ENCODE peak calls at places on chromosomes 11 and 22, in ten cellular contexts. One of them, this sample, is unnamed.

GRCh38 chr22:48376936-48377335 is 1450.7 kb downstream of the BRD1 start:
- DNase-seq in NB4: no peak
- DNase-seq in stimulated activated CD8-positive, alpha-beta memory T cell treated with anti-CD3 and anti-CD28 coated beads, Interleukin-7, amount 100 ng/mL, for 1 hour: no peak
- DNase-seq in AG08396: no peak
- DNase-seq in AG09319: no peak
- DNase-seq in NCI-H1417: no peak
- DNase-seq in ovary: no peak
- DNase-seq in GDM1: no peak
- DNase-seq in effector memory CD8-positive, alpha-beta T cell: no peak
- DNase-seq in esophagus squamous epithelium: no peak
- DNase-seq in this sample: no peak

GRCh38 chr11:58616594-58616993 is 5.9 kb upstream of the CNTF start:
- DNase-seq in NB4: no peak
- DNase-seq in stimulated activated CD8-positive, alpha-beta memory T cell treated with anti-CD3 and anti-CD28 coated beads, Interleukin-7, amount 100 ng/mL, for 1 hour: no peak
- DNase-seq in AG08396: peak; percentile 69
- DNase-seq in AG09319: peak; percentile 67
- DNase-seq in NCI-H1417: no peak
- DNase-seq in ovary: peak; percentile 60
- DNase-seq in GDM1: no peak
- DNase-seq in effector memory CD8-positive, alpha-beta T cell: no peak
- DNase-seq in esophagus squamous epithelium: no peak
- DNase-seq in this sample: no peak

GRCh38 chr22:28669388-28669787 is 10.3 kb downstream of the TTC28 start:
- DNase-seq in NB4: no peak
- DNase-seq in stimulated activated CD8-positive, alpha-beta memory T cell treated with anti-CD3 and anti-CD28 coated beads, Interleukin-7, amount 100 ng/mL, for 1 hour: no peak
- DNase-seq in AG08396: no peak
- DNase-seq in AG09319: no peak
- DNase-seq in NCI-H1417: no peak
- DNase-seq in ovary: no peak
- DNase-seq in GDM1: no peak
- DNase-seq in effector memory CD8-positive, alpha-beta T cell: no peak
- DNase-seq in esophagus squamous epithelium: no peak
- DNase-seq in this sample: no peak

GRCh38 chr22:48490513-48491411 is 1336.9 kb downstream of the BRD1 start:
- DNase-seq in NB4: no peak
- DNase-seq in stimulated activated CD8-positive, alpha-beta memory T cell treated with anti-CD3 and anti-CD28 coated beads, Interleukin-7, amount 100 ng/mL, for 1 hour: no peak
- DNase-seq in AG08396: no peak
- DNase-seq in AG09319: no peak
- DNase-seq in NCI-H1417: no peak
- DNase-seq in ovary: no peak
- DNase-seq in GDM1: no peak
- DNase-seq in effector memory CD8-positive, alpha-beta T cell: no peak
- DNase-seq in esophagus squamous epithelium: no peak
- DNase-seq in this sample: peak; percentile 34

GRCh38 chr11:66020618-66021357 is 5.5 kb downstream of the CATSPER1 start:
- DNase-seq in NB4: peak; percentile 94
- DNase-seq in stimulated activated CD8-positive, alpha-beta memory T cell treated with anti-CD3 and anti-CD28 coated beads, Interleukin-7, amount 100 ng/mL, for 1 hour: peak; percentile 16
- DNase-seq in AG08396: peak; percentile 90
- DNase-seq in AG09319: no peak
- DNase-seq in NCI-H1417: no peak
- DNase-seq in ovary: no peak
- DNase-seq in GDM1: peak; percentile 52
- DNase-seq in effector memory CD8-positive, alpha-beta T cell: no peak
- DNase-seq in esophagus squamous epithelium: no peak
- DNase-seq in this sample: no peak

GRCh38 chr11:115659061-115659963 is 155.1 kb upstream of the CADM1 start:
- DNase-seq in NB4: no peak
- DNase-seq in stimulated activated CD8-positive, alpha-beta memory T cell treated with anti-CD3 and anti-CD28 coated beads, Interleukin-7, amount 100 ng/mL, for 1 hour: no peak
- DNase-seq in AG08396: peak; percentile 57
- DNase-seq in AG09319: no peak
- DNase-seq in NCI-H1417: peak; percentile 95
- DNase-seq in ovary: peak; percentile 25
- DNase-seq in GDM1: no peak
- DNase-seq in effector memory CD8-positive, alpha-beta T cell: no peak
- DNase-seq in esophagus squamous epithelium: no peak
- DNase-seq in this sample: peak; percentile 51

GRCh38 chr22:22746963-22747933 is 102.8 kb downstream of the GGTLC2 start:
- DNase-seq in NB4: no peak
- DNase-seq in stimulated activated CD8-positive, alpha-beta memory T cell treated with anti-CD3 and anti-CD28 coated beads, Interleukin-7, amount 100 ng/mL, for 1 hour: no peak
- DNase-seq in AG08396: no peak
- DNase-seq in AG09319: no peak
- DNase-seq in NCI-H1417: no peak
- DNase-seq in ovary: no peak
- DNase-seq in GDM1: no peak
- DNase-seq in effector memory CD8-positive, alpha-beta T cell: no peak
- DNase-seq in esophagus squamous epithelium: no peak
- DNase-seq in this sample: no peak

GRCh38 chr11:88552377-88553029 is 215.0 kb upstream of the CTSC start:
- DNase-seq in NB4: peak; percentile 74
- DNase-seq in stimulated activated CD8-positive, alpha-beta memory T cell treated with anti-CD3 and anti-CD28 coated beads, Interleukin-7, amount 100 ng/mL, for 1 hour: no peak
- DNase-seq in AG08396: peak; percentile 15
- DNase-seq in AG09319: no peak
- DNase-seq in NCI-H1417: peak; percentile 47
- DNase-seq in ovary: no peak
- DNase-seq in GDM1: peak; percentile 33
- DNase-seq in effector memory CD8-positive, alpha-beta T cell: peak; percentile 31
- DNase-seq in esophagus squamous epithelium: no peak
- DNase-seq in this sample: peak; percentile 79

GRCh38 chr11:44286268-44286880 is 23.6 kb downstream of the ALX4 start:
- DNase-seq in NB4: peak; percentile 79
- DNase-seq in stimulated activated CD8-positive, alpha-beta memory T cell treated with anti-CD3 and anti-CD28 coated beads, Interleukin-7, amount 100 ng/mL, for 1 hour: peak; percentile 6
- DNase-seq in AG08396: peak; percentile 84
- DNase-seq in AG09319: no peak
- DNase-seq in NCI-H1417: peak; percentile 72
- DNase-seq in ovary: peak; percentile 40
- DNase-seq in GDM1: peak; percentile 4
- DNase-seq in effector memory CD8-positive, alpha-beta T cell: peak; percentile 40
- DNase-seq in esophagus squamous epithelium: no peak
- DNase-seq in this sample: peak; percentile 87

GRCh38 chr22:49183208-49183825 is 644.4 kb downstream of the BRD1 start:
- DNase-seq in NB4: no peak
- DNase-seq in stimulated activated CD8-positive, alpha-beta memory T cell treated with anti-CD3 and anti-CD28 coated beads, Interleukin-7, amount 100 ng/mL, for 1 hour: no peak
- DNase-seq in AG08396: no peak
- DNase-seq in AG09319: no peak
- DNase-seq in NCI-H1417: no peak
- DNase-seq in ovary: no peak
- DNase-seq in GDM1: no peak
- DNase-seq in effector memory CD8-positive, alpha-beta T cell: no peak
- DNase-seq in esophagus squamous epithelium: no peak
- DNase-seq in this sample: no peak

GRCh38 chr11:34205326-34206035 is 100.1 kb downstream of the NAT10 start:
- DNase-seq in NB4: no peak
- DNase-seq in stimulated activated CD8-positive, alpha-beta memory T cell treated with anti-CD3 and anti-CD28 coated beads, Interleukin-7, amount 100 ng/mL, for 1 hour: no peak
- DNase-seq in AG08396: no peak
- DNase-seq in AG09319: no peak
- DNase-seq in NCI-H1417: no peak
- DNase-seq in ovary: no peak
- DNase-seq in GDM1: no peak
- DNase-seq in effector memory CD8-positive, alpha-beta T cell: no peak
- DNase-seq in esophagus squamous epithelium: no peak
- DNase-seq in this sample: no peak

GRCh38 chr11:78828582-78829520 is 254.2 kb upstream of the NARS2 start:
- DNase-seq in NB4: peak; percentile 30
- DNase-seq in stimulated activated CD8-positive, alpha-beta memory T cell treated with anti-CD3 and anti-CD28 coated beads, Interleukin-7, amount 100 ng/mL, for 1 hour: no peak
- DNase-seq in AG08396: no peak
- DNase-seq in AG09319: no peak
- DNase-seq in NCI-H1417: no peak
- DNase-seq in ovary: no peak
- DNase-seq in GDM1: no peak
- DNase-seq in effector memory CD8-positive, alpha-beta T cell: no peak
- DNase-seq in esophagus squamous epithelium: no peak
- DNase-seq in this sample: no peak

GRCh38 chr11:128341280-128341679 is 246.1 kb downstream of the ETS1 start:
- DNase-seq in NB4: no peak
- DNase-seq in stimulated activated CD8-positive, alpha-beta memory T cell treated with anti-CD3 and anti-CD28 coated beads, Interleukin-7, amount 100 ng/mL, for 1 hour: no peak
- DNase-seq in AG08396: no peak
- DNase-seq in AG09319: no peak
- DNase-seq in NCI-H1417: no peak
- DNase-seq in ovary: no peak
- DNase-seq in GDM1: no peak
- DNase-seq in effector memory CD8-positive, alpha-beta T cell: peak; percentile 41
- DNase-seq in esophagus squamous epithelium: no peak
- DNase-seq in this sample: no peak

GRCh38 chr11:109229682-109230081 is 192.3 kb upstream of the C11orf87 start:
- DNase-seq in NB4: no peak
- DNase-seq in stimulated activated CD8-positive, alpha-beta memory T cell treated with anti-CD3 and anti-CD28 coated beads, Interleukin-7, amount 100 ng/mL, for 1 hour: no peak
- DNase-seq in AG08396: no peak
- DNase-seq in AG09319: no peak
- DNase-seq in NCI-H1417: no peak
- DNase-seq in ovary: no peak
- DNase-seq in GDM1: no peak
- DNase-seq in effector memory CD8-positive, alpha-beta T cell: no peak
- DNase-seq in esophagus squamous epithelium: no peak
- DNase-seq in this sample: no peak

GRCh38 chr11:119134389-119134978 is 13.1 kb downstream of the HINFP start:
- DNase-seq in NB4: peak; percentile 57
- DNase-seq in stimulated activated CD8-positive, alpha-beta memory T cell treated with anti-CD3 and anti-CD28 coated beads, Interleukin-7, amount 100 ng/mL, for 1 hour: no peak
- DNase-seq in AG08396: no peak
- DNase-seq in AG09319: no peak
- DNase-seq in NCI-H1417: no peak
- DNase-seq in ovary: no peak
- DNase-seq in GDM1: no peak
- DNase-seq in effector memory CD8-positive, alpha-beta T cell: no peak
- DNase-seq in esophagus squamous epithelium: no peak
- DNase-seq in this sample: no peak

GRCh38 chr11:98185245-98185644 is 835.5 kb upstream of the CNTN5 start:
- DNase-seq in NB4: no peak
- DNase-seq in stimulated activated CD8-positive, alpha-beta memory T cell treated with anti-CD3 and anti-CD28 coated beads, Interleukin-7, amount 100 ng/mL, for 1 hour: no peak
- DNase-seq in AG08396: no peak
- DNase-seq in AG09319: no peak
- DNase-seq in NCI-H1417: no peak
- DNase-seq in ovary: no peak
- DNase-seq in GDM1: no peak
- DNase-seq in effector memory CD8-positive, alpha-beta T cell: no peak
- DNase-seq in esophagus squamous epithelium: no peak
- DNase-seq in this sample: no peak

GRCh38 chr11:101049123-101049522 is 80.5 kb downstream of the PGR start:
- DNase-seq in NB4: no peak
- DNase-seq in stimulated activated CD8-positive, alpha-beta memory T cell treated with anti-CD3 and anti-CD28 coated beads, Interleukin-7, amount 100 ng/mL, for 1 hour: no peak
- DNase-seq in AG08396: no peak
- DNase-seq in AG09319: no peak
- DNase-seq in NCI-H1417: peak; percentile 77
- DNase-seq in ovary: no peak
- DNase-seq in GDM1: no peak
- DNase-seq in effector memory CD8-positive, alpha-beta T cell: no peak
- DNase-seq in esophagus squamous epithelium: no peak
- DNase-seq in this sample: no peak

GRCh38 chr11:63445720-63446119 is 45.2 kb downstream of the PLAAT5 start:
- DNase-seq in NB4: peak; percentile 26
- DNase-seq in stimulated activated CD8-positive, alpha-beta memory T cell treated with anti-CD3 and anti-CD28 coated beads, Interleukin-7, amount 100 ng/mL, for 1 hour: no peak
- DNase-seq in AG08396: peak; percentile 14
- DNase-seq in AG09319: no peak
- DNase-seq in NCI-H1417: no peak
- DNase-seq in ovary: no peak
- DNase-seq in GDM1: no peak
- DNase-seq in effector memory CD8-positive, alpha-beta T cell: no peak
- DNase-seq in esophagus squamous epithelium: no peak
- DNase-seq in this sample: no peak

This sample was measured in H9.